ENCODE peak calls at places on chromosomes 13 and 19, in seven cellular contexts. Y is lung; T is Peyer's patch; A is heart right ventricle; Q is thoracic aorta; R is CD8-positive, alpha-beta T cell; G is kidney epithelial cell. X is an unnamed sample.

GRCh38 chr19:8702350-8702749 is 3.8 kb upstream of the ACTL9 start:
- DNase-seq in R (no peak), A (no peak), G (no peak), T (no peak), Q (no peak), Y (no peak), X (no peak)

GRCh38 chr19:29277107-29277506 is 64.2 kb upstream of the UQCRFS1 start:
- DNase-seq in Q (no peak), A (peak; percentile 8), G (no peak), Y (no peak), T (peak; percentile 25), R (peak; percentile 31), X (no peak)

GRCh38 chr19:48967346-48968178 is 2.5 kb downstream of the FTL start:
- DNase-seq in Y (peak; percentile 55), Q (no peak), A (no peak), G (no peak), R (no peak), T (no peak), X (peak; percentile 42)

GRCh38 chr13:49560270-49561063 is 24.9 kb downstream of the RCBTB1 start:
- DNase-seq in G (peak; percentile 28), Q (no peak), T (no peak), A (no peak), Y (no peak), R (no peak), X (no peak)

GRCh38 chr13:101916758-101917474 is 464.4 kb downstream of the ITGBL1 start:
- DNase-seq in R (no peak), T (no peak), Y (no peak), G (no peak), A (no peak), Q (no peak), X (no peak)

GRCh38 chr13:40058757-40059236 is 403.3 kb downstream of the COG6 start:
- DNase-seq in A (no peak), G (no peak), R (no peak), Q (no peak), T (no peak), Y (no peak), X (no peak)

GRCh38 chr13:77509221-77509620 is 26.3 kb upstream of the SCEL start:
- DNase-seq in G (peak; percentile 60), R (no peak), T (no peak), Y (no peak), Q (no peak), A (no peak), X (no peak)

GRCh38 chr13:96089749-96090239 is at the start of gene HS6ST3:
- DNase-seq in T (no peak), G (no peak), R (no peak), A (peak; percentile 11), Q (no peak), Y (no peak), X (peak; percentile 28)

GRCh38 chr19:51365211-51366049 is 758 bp downstream of the ETFB start:
- DNase-seq in A (peak; percentile 30), G (no peak), Y (no peak), Q (no peak), R (no peak), T (no peak), X (no peak)

GRCh38 chr13:41597348-41598041 is 140.1 kb downstream of the RGCC start:
- DNase-seq in Y (no peak), T (no peak), A (no peak), R (no peak), Q (no peak), G (no peak), X (no peak)

GRCh38 chr19:15989889-15990288 is 41.1 kb downstream of the OR10H4 start:
- DNase-seq in Y (no peak), A (no peak), T (no peak), R (no peak), G (no peak), Q (no peak), X (no peak)

GRCh38 chr19:41913476-41914190 is 14.6 kb downstream of the ERFL start:
- DNase-seq in A (no peak), Q (no peak), T (no peak), G (no peak), Y (no peak), R (no peak), X (no peak)
- H3K4me3 ChIP-seq in A (no peak overlapping the region), Q (no peak overlapping the region), T (peak overlapping the region; percentile 20), G (no peak overlapping the region), Y (no peak overlapping the region), R (peak overlapping the region; percentile 37), X (no peak overlapping the region)

GRCh38 chr13:27965740-27966640 is 3.1 kb downstream of the CDX2 start:
- DNase-seq in G (no peak), T (no peak), A (no peak), R (no peak), Y (no peak), Q (no peak), X (no peak)

GRCh38 chr13:27964741-27965323 is 4.3 kb downstream of the CDX2 start:
- DNase-seq in Q (no peak), Y (no peak), G (no peak), A (no peak), R (no peak), T (no peak), X (no peak)

GRCh38 chr13:27967203-27967735 is 1.8 kb downstream of the CDX2 start:
- DNase-seq in G (no peak), A (no peak), R (no peak), Y (no peak), T (no peak), Q (no peak), X (no peak)

GRCh38 chr13:27966641-27967202 is 2.4 kb downstream of the CDX2 start:
- DNase-seq in R (no peak), Q (no peak), G (no peak), Y (no peak), A (no peak), T (no peak), X (no peak)

DNA sequence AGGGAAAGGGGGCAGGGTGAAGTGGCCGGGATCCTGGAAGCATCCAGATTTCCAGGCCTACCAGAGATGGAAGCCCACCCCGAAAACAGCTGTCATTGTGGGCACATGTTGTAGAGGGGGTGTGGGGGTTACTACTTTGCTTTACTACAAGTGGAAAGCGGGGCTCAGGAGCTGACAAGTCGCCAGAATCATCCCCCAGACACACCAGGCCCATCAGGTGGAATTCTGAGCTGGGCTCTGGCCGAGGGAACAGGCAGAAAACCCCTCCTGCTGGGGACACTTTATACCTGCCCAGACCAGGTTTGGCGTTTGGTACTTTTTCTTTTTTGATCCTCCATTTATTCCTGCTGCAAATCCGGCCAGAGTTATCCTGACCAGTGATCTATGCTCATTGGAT is 3.8 kb downstream of the CDX2 start:
- DNase-seq in A (no peak), G (no peak), T (no peak), Y (no peak), R (no peak), Q (no peak), X (no peak)
- H3K27me3 ChIP-seq in A (peaks cover 100% of the 10 kb centered on the region), G (peaks cover 91% of the 10 kb centered on the region), T (peaks cover 9% of the 10 kb centered on the region), Y (peaks cover 36% of the 10 kb centered on the region), R (peaks cover 40% of the 10 kb centered on the region), Q (peaks cover 14% of the 10 kb centered on the region), X (peaks cover 86% of the 10 kb centered on the region)

GRCh38 chr19:5324947-5325346 is 15.7 kb downstream of the PTPRS start:
- DNase-seq in R (no peak), Q (no peak), Y (no peak), G (no peak), T (no peak), A (no peak), X (no peak)

GRCh38 chr19:5329141-5329540 is 11.5 kb downstream of the PTPRS start:
- DNase-seq in T (no peak), Y (no peak), G (no peak), A (no peak), Q (no peak), R (no peak), X (no peak)

GRCh38 chr19:5326545-5326944 is 14.1 kb downstream of the PTPRS start:
- DNase-seq in T (no peak), R (no peak), A (no peak), Y (no peak), Q (no peak), G (no peak), X (no peak)

GRCh38 chr19:5330307-5330720 is 10.3 kb downstream of the PTPRS start:
- DNase-seq in T (no peak), A (no peak), R (no peak), Y (no peak), G (no peak), Q (no peak), X (no peak)

GRCh38 chr19:5326986-5327623 is 13.5 kb downstream of the PTPRS start:
- DNase-seq in R (no peak), T (no peak), A (no peak), Q (no peak), Y (no peak), G (no peak), X (no peak)
- TF ChIP-seq CTCF in R (no peak), T (no peak), A (no peak), Q (no peak), Y (no peak), G (no peak), X (no peak)

GRCh38 chr19:41995959-41996797 is 2.1 kb upstream of the ATP1A3 start:
- DNase-seq in R (no peak), A (no peak), Q (no peak), G (no peak), T (no peak), Y (no peak), X (peak; percentile 63)
- H3K4me3 ChIP-seq in R (no peak overlapping the region), A (no peak overlapping the region), Q (no peak overlapping the region), G (no peak overlapping the region), T (no peak overlapping the region), Y (no peak overlapping the region), X (no peak overlapping the region)

DNA sequence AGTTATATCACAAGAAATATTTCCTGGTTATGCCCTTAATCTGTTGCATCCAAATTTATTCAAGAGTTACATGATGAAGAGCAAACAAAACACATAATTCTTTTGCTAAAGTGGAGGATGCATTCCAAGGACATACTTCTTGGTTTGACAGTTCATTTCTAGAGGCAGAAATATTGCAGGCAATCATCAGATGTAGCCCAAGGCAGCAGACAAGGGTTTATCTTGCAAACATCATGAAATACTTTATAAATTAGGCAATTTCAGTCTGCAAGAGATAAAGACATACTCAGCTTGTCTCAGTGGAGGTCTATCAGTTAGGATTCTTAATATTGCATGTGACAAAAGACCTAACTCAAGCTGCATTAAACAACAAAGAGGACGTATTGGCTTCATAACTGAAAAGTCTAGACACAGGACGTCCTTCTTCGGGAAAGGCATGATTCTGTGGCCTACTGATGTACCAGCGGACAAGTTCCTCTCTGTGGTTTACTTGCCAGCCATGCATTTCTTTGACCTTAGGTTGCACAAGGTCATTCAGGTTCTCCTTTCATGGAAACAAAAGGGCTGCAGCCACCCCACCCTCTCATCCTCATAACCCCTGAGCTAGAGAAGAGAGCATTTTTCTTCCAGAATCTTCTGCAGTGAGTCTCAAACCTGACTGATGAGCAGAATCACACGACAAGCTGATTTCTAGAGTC is 204.0 kb downstream of the KATNAL1 start:
- DNase-seq in Q (no peak), G (no peak), A (no peak), T (no peak), R (no peak), Y (no peak), X (no peak)
- H3K27me3 ChIP-seq in Q (no peaks in the 10 kb centered on the region), G (no peaks in the 10 kb centered on the region), A (no peaks in the 10 kb centered on the region), T (no peaks in the 10 kb centered on the region), R (no peaks in the 10 kb centered on the region), Y (no peaks in the 10 kb centered on the region), X (no peaks in the 10 kb centered on the region)

GRCh38 chr13:84121456-84121855 is 239.2 kb upstream of the SLITRK1 start:
- DNase-seq in G (no peak), T (no peak), Y (no peak), Q (no peak), R (no peak), A (no peak), X (no peak)
- TF ChIP-seq CTCF in G (no peak), T (no peak), Y (no peak), Q (no peak), R (no peak), A (no peak), X (no peak)

GRCh38 chr19:2084993-2085720 is 11.0 kb downstream of the MOB3A start:
- DNase-seq in T (peak; percentile 98), Q (no peak), R (peak; percentile 85), Y (peak; percentile 81), G (no peak), A (peak; percentile 64), X (peak; percentile 39)
- H3K4me3 ChIP-seq in T (peak overlapping the region; percentile 54), Q (peak overlapping the region; percentile 54), R (peak overlapping the region; percentile 82), Y (no peak overlapping the region), G (no peak overlapping the region), A (no peak overlapping the region), X (no peak overlapping the region)

X was measured in dorsolateral prefrontal cortex.